ENCODE peak calls at places on chromosomes 5 and 9, in six cellular contexts. Q is left ventricle myocardium inferior, Z is uterus, D is neural progenitor cell, B is adrenal gland, P is thoracic aorta. L is an unnamed sample. For H3K4me1, the result is how much of the 10 kb centered on the place peaks cover.

GRCh38 chr5:71790433-71790832 is 71.4 kb downstream of the CARTPT start:
- DNase-seq in D (peak), P (no peak), B (no peak), Z (no peak), Q (no peak), L (no peak)

GRCh38 chr9:6495484-6495883 is 82.5 kb downstream of the UHRF2 start:
- DNase-seq in Z (no peak), D (no peak), Q (no peak), B (no peak), P (no peak), L (no peak)

GRCh38 chr5:178547052-178547666 is 43.0 kb downstream of the COL23A1 start:
- DNase-seq in Z (no peak), Q (no peak), D (no peak), P (no peak), B (no peak), L (peak)

GRCh38 chr5:133440467-133441115 is 171.8 kb downstream of the FSTL4 start:
- DNase-seq in Q (no peak), B (no peak), Z (no peak), D (no peak), P (no peak), L (no peak)

GRCh38 chr9:4114569-4115505 is 185.0 kb downstream of the GLIS3 start:
- DNase-seq in P (no peak), Q (no peak), B (no peak), Z (no peak), D (no peak), L (no peak)

GRCh38 chr9:129242971-129243561 is 65.0 kb upstream of the IER5L start:
- DNase-seq in Q (peak), Z (peak), B (no peak), D (no peak), P (no peak), L (peak)

GRCh38 chr9:121842612-121842978 is 191.2 kb downstream of the DAB2IP start:
- DNase-seq in Z (no peak), D (no peak), B (no peak), P (no peak), Q (no peak), L (no peak)

GRCh38 chr5:87069974-87070608 is 197.6 kb upstream of the RASA1 start:
- DNase-seq in Z (no peak), B (peak), D (peak), P (no peak), Q (no peak), L (no peak)

GRCh38 chr5:53480474-53481353 is at the start of gene FST:
- DNase-seq in B (peak), Q (peak), Z (peak), D (peak), P (no peak), L (no peak)

GRCh38 chr9:92097997-92098482 is 17.2 kb downstream of the SPTLC1 start:
- DNase-seq in Z (peak), P (no peak), Q (peak), B (peak), D (no peak), L (peak)

GRCh38 chr5:143132739-143133138 is 270.7 kb downstream of the NR3C1 start:
- DNase-seq in B (no peak), Q (no peak), Z (no peak), P (no peak), D (no peak), L (no peak)

GRCh38 chr5:68460147-68460760 is 244.7 kb downstream of the PIK3R1 start:
- DNase-seq in D (peak), Z (no peak), B (peak), P (no peak), Q (no peak), L (no peak)

GRCh38 chr9:137853392-137853995 is 24.1 kb upstream of the CACNA1B start:
- DNase-seq in B (no peak), D (no peak), Q (no peak), Z (no peak), P (no peak), L (no peak)

GRCh38 chr5:1318659-1319251 is 23.9 kb upstream of the TERT start:
- DNase-seq in D (no peak), Q (no peak), Z (peak), P (no peak), B (no peak), L (peak)

GRCh38 chr9:81564632-81565031 is 124.7 kb downstream of the TLE1 start:
- DNase-seq in Q (no peak), D (no peak), Z (no peak), B (no peak), P (no peak), L (no peak)

GRCh38 chr9:108099854-108100253 is 610.3 kb upstream of the KLF4 start:
- DNase-seq in Z (no peak), Q (no peak), P (no peak), B (no peak), D (no peak), L (no peak)

GRCh38 chr9:86700601-86701000 is 246.7 kb downstream of the GAS1 start:
- DNase-seq in P (no peak), D (no peak), B (peak), Z (peak), Q (peak), L (no peak)

GRCh38 chr9:123337971-123338370 is 18.0 kb upstream of the CRB2 start:
- DNase-seq in B (no peak), D (no peak), Q (no peak), Z (no peak), P (no peak), L (no peak)

GRCh38 chr9:85347541-85347940 is 394.2 kb downstream of the AGTPBP1 start:
- DNase-seq in P (no peak), Q (no peak), B (no peak), D (no peak), Z (no peak), L (no peak)
- H3K4me1 ChIP-seq in P (under half), Q (under half), B (under half), D (under half), Z (under half), L (under half)

GRCh38 chr5:3025392-3025791 is 273.9 kb upstream of the IRX2 start:
- DNase-seq in D (no peak), B (no peak), Z (no peak), Q (no peak), P (no peak), L (no peak)
- H3K4me1 ChIP-seq in D (under half), B (under half), Z (under half), Q (under half), P (under half), L (under half)

GRCh38 chr9:109109962-109110325 is 9.8 kb downstream of the TMEM245 start:
- DNase-seq in Z (no peak), P (no peak), B (no peak), Q (no peak), D (peak), L (no peak)

GRCh38 chr9:109113239-109113638 is 6.5 kb downstream of the TMEM245 start:
- DNase-seq in Z (no peak), P (no peak), Q (no peak), D (no peak), B (no peak), L (no peak)

GRCh38 chr9:109107402-109108240 is 12.1 kb downstream of the TMEM245 start:
- DNase-seq in Z (no peak), B (peak), D (no peak), P (no peak), Q (no peak), L (no peak)

GRCh38 chr9:109108318-109108717 is 11.4 kb downstream of the TMEM245 start:
- DNase-seq in P (no peak), B (no peak), D (no peak), Z (no peak), Q (no peak), L (no peak)

GRCh38 chr9:109110326-109111014 is 9.3 kb downstream of the TMEM245 start:
- DNase-seq in P (no peak), Z (no peak), D (no peak), B (no peak), Q (no peak), L (no peak)
- H3K4me1 ChIP-seq in P (half or more), Z (under half), D (under half), B (half or more), Q (half or more), L (half or more)

DNA sequence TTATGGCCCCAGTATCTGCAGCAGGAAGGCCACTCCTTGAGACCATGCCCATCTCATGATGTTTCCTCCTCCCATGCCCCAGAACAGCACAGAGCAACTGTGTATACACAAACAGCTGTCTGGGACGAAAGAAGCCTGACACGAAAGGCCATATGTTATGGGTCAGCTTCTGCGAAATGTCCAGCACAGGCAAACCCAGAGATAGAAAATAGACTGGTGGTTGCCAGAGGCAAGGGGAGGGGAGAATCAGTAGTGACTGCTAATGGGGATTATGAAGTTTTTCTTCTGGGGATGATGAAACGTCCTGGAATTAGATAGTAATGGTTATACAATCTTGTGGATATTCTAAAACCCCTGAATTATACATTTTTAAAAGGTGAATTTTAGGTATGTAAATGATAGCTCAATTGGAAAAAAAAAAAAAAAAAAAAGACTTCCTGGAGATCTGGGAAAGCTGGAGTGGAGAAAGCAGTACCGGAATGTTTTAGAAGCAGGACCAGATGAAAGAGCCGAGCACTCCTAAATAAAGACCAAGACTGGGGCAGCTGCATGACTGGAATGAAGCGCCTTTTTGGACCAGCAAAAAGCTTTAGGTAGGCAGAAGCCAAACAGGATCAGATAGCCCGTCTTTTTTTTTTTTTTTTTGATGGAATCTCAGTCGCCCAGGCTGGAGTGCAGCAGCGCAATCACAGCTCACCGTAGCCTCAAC is 29.2 kb downstream of the PCDHGC5 start:
- DNase-seq in P (no peak), Z (no peak), B (no peak), Q (no peak), D (no peak), L (no peak)
- H3K4me1 ChIP-seq in P (half or more), Z (under half), B (under half), Q (half or more), D (under half), L (half or more)

GRCh38 chr5:172840077-172840777 is 6.2 kb downstream of the ERGIC1 start:
- DNase-seq in Z (no peak), Q (no peak), D (peak), B (no peak), P (no peak), L (no peak)

GRCh38 chr5:172839669-172840068 is 5.6 kb downstream of the ERGIC1 start:
- DNase-seq in Z (no peak), Q (no peak), B (peak), P (no peak), D (no peak), L (no peak)

GRCh38 chr5:172837640-172838039 is 3.6 kb downstream of the ERGIC1 start:
- DNase-seq in Z (no peak), D (no peak), Q (no peak), P (no peak), B (peak), L (no peak)

GRCh38 chr5:172840778-172841154 is 6.7 kb downstream of the ERGIC1 start:
- DNase-seq in B (no peak), D (no peak), Q (no peak), Z (no peak), P (no peak), L (no peak)

GRCh38 chr5:172838151-172838875 is 4.3 kb downstream of the ERGIC1 start:
- DNase-seq in Z (no peak), Q (no peak), D (no peak), P (no peak), B (no peak), L (no peak)
- H3K4me1 ChIP-seq in Z (under half), Q (half or more), D (under half), P (half or more), B (half or more), L (half or more)